ENCODE peak calls at places on chromosome 18, in seven cellular contexts. One of them, this sample, is unnamed.

GRCh38 chr18:70490008-70490933 is 201.4 kb downstream of the SOCS6 start:
- DNase-seq in psoas muscle: no peak
- DNase-seq in lower leg skin: peak; percentile 15
- DNase-seq in stimulated activated CD4-positive, alpha-beta T cell treated with anti-CD3 and anti-CD28 coated beads, TNF-alpha, amount 100 ng/mL, for 48 hours: no peak
- DNase-seq in pancreas: no peak
- DNase-seq in mesenteric fat pad: no peak
- DNase-seq in astrocyte: peak; percentile 8
- DNase-seq in this sample: no peak

GRCh38 chr18:46759885-46760284 is 3.0 kb upstream of the ST8SIA5 start:
- DNase-seq in pancreas: no peak
- DNase-seq in astrocyte: no peak
- DNase-seq in psoas muscle: no peak
- DNase-seq in lower leg skin: no peak
- DNase-seq in stimulated activated CD4-positive, alpha-beta T cell treated with anti-CD3 and anti-CD28 coated beads, TNF-alpha, amount 100 ng/mL, for 48 hours: no peak
- DNase-seq in mesenteric fat pad: no peak
- DNase-seq in this sample: no peak

GRCh38 chr18:24972577-24972976 is 379.4 kb downstream of the ZNF521 start:
- DNase-seq in mesenteric fat pad: no peak
- DNase-seq in lower leg skin: no peak
- DNase-seq in pancreas: no peak
- DNase-seq in stimulated activated CD4-positive, alpha-beta T cell treated with anti-CD3 and anti-CD28 coated beads, TNF-alpha, amount 100 ng/mL, for 48 hours: no peak
- DNase-seq in psoas muscle: no peak
- DNase-seq in astrocyte: no peak
- DNase-seq in this sample: no peak

GRCh38 chr18:23967321-23968089 is 47.0 kb upstream of the TTC39C start:
- DNase-seq in astrocyte: no peak
- DNase-seq in mesenteric fat pad: no peak
- DNase-seq in stimulated activated CD4-positive, alpha-beta T cell treated with anti-CD3 and anti-CD28 coated beads, TNF-alpha, amount 100 ng/mL, for 48 hours: no peak
- DNase-seq in psoas muscle: no peak
- DNase-seq in pancreas: no peak
- DNase-seq in lower leg skin: no peak
- DNase-seq in this sample: no peak

GRCh38 chr18:58453167-58453804 is 175.6 kb downstream of the ALPK2 start:
- DNase-seq in psoas muscle: no peak
- DNase-seq in astrocyte: no peak
- DNase-seq in stimulated activated CD4-positive, alpha-beta T cell treated with anti-CD3 and anti-CD28 coated beads, TNF-alpha, amount 100 ng/mL, for 48 hours: no peak
- DNase-seq in pancreas: no peak
- DNase-seq in mesenteric fat pad: no peak
- DNase-seq in lower leg skin: no peak
- DNase-seq in this sample: no peak

GRCh38 chr18:27483266-27483665 is 298.2 kb upstream of the CHST9 start:
- DNase-seq in stimulated activated CD4-positive, alpha-beta T cell treated with anti-CD3 and anti-CD28 coated beads, TNF-alpha, amount 100 ng/mL, for 48 hours: no peak
- DNase-seq in psoas muscle: no peak
- DNase-seq in astrocyte: no peak
- DNase-seq in pancreas: no peak
- DNase-seq in lower leg skin: no peak
- DNase-seq in mesenteric fat pad: no peak
- DNase-seq in this sample: no peak

GRCh38 chr18:25349926-25350560 is 1.9 kb downstream of the ZNF521 start:
- DNase-seq in mesenteric fat pad: no peak
- DNase-seq in lower leg skin: peak; percentile 19
- DNase-seq in pancreas: peak; percentile 63
- DNase-seq in psoas muscle: peak; percentile 42
- DNase-seq in astrocyte: no peak
- DNase-seq in stimulated activated CD4-positive, alpha-beta T cell treated with anti-CD3 and anti-CD28 coated beads, TNF-alpha, amount 100 ng/mL, for 48 hours: no peak
- DNase-seq in this sample: no peak

GRCh38 chr18:76426738-76427305 is 68.2 kb downstream of the ZNF516 start:
- DNase-seq in mesenteric fat pad: no peak
- DNase-seq in psoas muscle: no peak
- DNase-seq in astrocyte: no peak
- DNase-seq in stimulated activated CD4-positive, alpha-beta T cell treated with anti-CD3 and anti-CD28 coated beads, TNF-alpha, amount 100 ng/mL, for 48 hours: no peak
- DNase-seq in pancreas: no peak
- DNase-seq in lower leg skin: no peak
- DNase-seq in this sample: no peak

GRCh38 chr18:6150481-6150880 is 255.2 kb upstream of the TMEM200C start:
- DNase-seq in lower leg skin: no peak
- DNase-seq in mesenteric fat pad: no peak
- DNase-seq in pancreas: no peak
- DNase-seq in astrocyte: no peak
- DNase-seq in psoas muscle: no peak
- DNase-seq in stimulated activated CD4-positive, alpha-beta T cell treated with anti-CD3 and anti-CD28 coated beads, TNF-alpha, amount 100 ng/mL, for 48 hours: no peak
- DNase-seq in this sample: no peak

GRCh38 chr18:58721586-58722160 is 50.4 kb downstream of the MALT1 start:
- DNase-seq in psoas muscle: peak; percentile 23
- DNase-seq in stimulated activated CD4-positive, alpha-beta T cell treated with anti-CD3 and anti-CD28 coated beads, TNF-alpha, amount 100 ng/mL, for 48 hours: no peak
- DNase-seq in lower leg skin: no peak
- DNase-seq in pancreas: no peak
- DNase-seq in mesenteric fat pad: no peak
- DNase-seq in astrocyte: peak; percentile 17
- DNase-seq in this sample: no peak

GRCh38 chr18:48199399-48199798 is 209.8 kb downstream of the ZBTB7C start:
- DNase-seq in lower leg skin: no peak
- DNase-seq in astrocyte: no peak
- DNase-seq in mesenteric fat pad: no peak
- DNase-seq in psoas muscle: no peak
- DNase-seq in pancreas: no peak
- DNase-seq in stimulated activated CD4-positive, alpha-beta T cell treated with anti-CD3 and anti-CD28 coated beads, TNF-alpha, amount 100 ng/mL, for 48 hours: no peak
- DNase-seq in this sample: no peak

GRCh38 chr18:49006641-49007136 is 55.9 kb upstream of the SMAD7 start:
- DNase-seq in stimulated activated CD4-positive, alpha-beta T cell treated with anti-CD3 and anti-CD28 coated beads, TNF-alpha, amount 100 ng/mL, for 48 hours: no peak
- DNase-seq in lower leg skin: no peak
- DNase-seq in mesenteric fat pad: no peak
- DNase-seq in astrocyte: peak; percentile 53
- DNase-seq in psoas muscle: no peak
- DNase-seq in pancreas: no peak
- DNase-seq in this sample: no peak

GRCh38 chr18:23106575-23106974 is 28.7 kb upstream of the CABLES1 start:
- DNase-seq in astrocyte: peak; percentile 93
- DNase-seq in psoas muscle: no peak
- DNase-seq in stimulated activated CD4-positive, alpha-beta T cell treated with anti-CD3 and anti-CD28 coated beads, TNF-alpha, amount 100 ng/mL, for 48 hours: no peak
- DNase-seq in mesenteric fat pad: peak; percentile 71
- DNase-seq in lower leg skin: no peak
- DNase-seq in pancreas: no peak
- DNase-seq in this sample: no peak

GRCh38 chr18:64409511-64409910 is 260.6 kb upstream of the LINC00305 start:
- DNase-seq in lower leg skin: no peak
- DNase-seq in pancreas: no peak
- DNase-seq in psoas muscle: no peak
- DNase-seq in mesenteric fat pad: no peak
- DNase-seq in astrocyte: no peak
- DNase-seq in stimulated activated CD4-positive, alpha-beta T cell treated with anti-CD3 and anti-CD28 coated beads, TNF-alpha, amount 100 ng/mL, for 48 hours: no peak
- DNase-seq in this sample: no peak

GRCh38 chr18:55163550-55163949 is 204.3 kb upstream of the CCDC68 start:
- DNase-seq in lower leg skin: no peak
- DNase-seq in psoas muscle: no peak
- DNase-seq in mesenteric fat pad: no peak
- DNase-seq in pancreas: no peak
- DNase-seq in astrocyte: no peak
- DNase-seq in stimulated activated CD4-positive, alpha-beta T cell treated with anti-CD3 and anti-CD28 coated beads, TNF-alpha, amount 100 ng/mL, for 48 hours: no peak
- DNase-seq in this sample: no peak

GRCh38 chr18:32775628-32776027 is 2.8 kb upstream of the KLHL14 start:
- DNase-seq in psoas muscle: no peak
- DNase-seq in mesenteric fat pad: no peak
- DNase-seq in stimulated activated CD4-positive, alpha-beta T cell treated with anti-CD3 and anti-CD28 coated beads, TNF-alpha, amount 100 ng/mL, for 48 hours: no peak
- DNase-seq in lower leg skin: no peak
- DNase-seq in pancreas: no peak
- DNase-seq in astrocyte: no peak
- DNase-seq in this sample: no peak

GRCh38 chr18:40935423-40935822 is 1019.6 kb upstream of the PIK3C3 start:
- DNase-seq in psoas muscle: no peak
- DNase-seq in pancreas: no peak
- DNase-seq in lower leg skin: no peak
- DNase-seq in astrocyte: no peak
- DNase-seq in mesenteric fat pad: no peak
- DNase-seq in stimulated activated CD4-positive, alpha-beta T cell treated with anti-CD3 and anti-CD28 coated beads, TNF-alpha, amount 100 ng/mL, for 48 hours: no peak
- DNase-seq in this sample: no peak

GRCh38 chr18:63161728-63162195 is 157.8 kb downstream of the BCL2 start:
- DNase-seq in astrocyte: peak; percentile 93
- DNase-seq in stimulated activated CD4-positive, alpha-beta T cell treated with anti-CD3 and anti-CD28 coated beads, TNF-alpha, amount 100 ng/mL, for 48 hours: peak; percentile 77
- DNase-seq in psoas muscle: peak; percentile 50
- DNase-seq in mesenteric fat pad: no peak
- DNase-seq in lower leg skin: peak; percentile 90
- DNase-seq in pancreas: no peak
- DNase-seq in this sample: peak; percentile 70

GRCh38 chr18:58242978-58243377 is 199.0 kb downstream of the NEDD4L start:
- DNase-seq in lower leg skin: no peak
- DNase-seq in astrocyte: no peak
- DNase-seq in mesenteric fat pad: no peak
- DNase-seq in pancreas: no peak
- DNase-seq in stimulated activated CD4-positive, alpha-beta T cell treated with anti-CD3 and anti-CD28 coated beads, TNF-alpha, amount 100 ng/mL, for 48 hours: no peak
- DNase-seq in psoas muscle: no peak
- DNase-seq in this sample: no peak

GRCh38 chr18:42689310-42689709 is 426.2 kb downstream of the RIT2 start:
- DNase-seq in stimulated activated CD4-positive, alpha-beta T cell treated with anti-CD3 and anti-CD28 coated beads, TNF-alpha, amount 100 ng/mL, for 48 hours: no peak
- DNase-seq in psoas muscle: no peak
- DNase-seq in astrocyte: no peak
- DNase-seq in mesenteric fat pad: no peak
- DNase-seq in pancreas: no peak
- DNase-seq in lower leg skin: no peak
- DNase-seq in this sample: no peak

GRCh38 chr18:7152485-7152884 is 34.9 kb upstream of the LAMA1 start:
- DNase-seq in stimulated activated CD4-positive, alpha-beta T cell treated with anti-CD3 and anti-CD28 coated beads, TNF-alpha, amount 100 ng/mL, for 48 hours: no peak
- DNase-seq in lower leg skin: no peak
- DNase-seq in astrocyte: peak; percentile 7
- DNase-seq in psoas muscle: no peak
- DNase-seq in mesenteric fat pad: no peak
- DNase-seq in pancreas: no peak
- DNase-seq in this sample: no peak

GRCh38 chr18:37769846-37770245 is 204.2 kb upstream of the CELF4 start:
- DNase-seq in mesenteric fat pad: no peak
- DNase-seq in lower leg skin: no peak
- DNase-seq in astrocyte: no peak
- DNase-seq in psoas muscle: no peak
- DNase-seq in stimulated activated CD4-positive, alpha-beta T cell treated with anti-CD3 and anti-CD28 coated beads, TNF-alpha, amount 100 ng/mL, for 48 hours: no peak
- DNase-seq in pancreas: no peak
- DNase-seq in this sample: no peak

GRCh38 chr18:44852818-44853217 is 172.1 kb downstream of the SETBP1 start:
- DNase-seq in mesenteric fat pad: no peak
- DNase-seq in astrocyte: no peak
- DNase-seq in stimulated activated CD4-positive, alpha-beta T cell treated with anti-CD3 and anti-CD28 coated beads, TNF-alpha, amount 100 ng/mL, for 48 hours: no peak
- DNase-seq in psoas muscle: no peak
- DNase-seq in pancreas: no peak
- DNase-seq in lower leg skin: no peak
- DNase-seq in this sample: no peak

GRCh38 chr18:10524507-10525425 is 1.1 kb upstream of the NAPG start:
- DNase-seq in stimulated activated CD4-positive, alpha-beta T cell treated with anti-CD3 and anti-CD28 coated beads, TNF-alpha, amount 100 ng/mL, for 48 hours: no peak
- DNase-seq in lower leg skin: no peak
- DNase-seq in pancreas: no peak
- DNase-seq in astrocyte: peak; percentile 79
- DNase-seq in mesenteric fat pad: no peak
- DNase-seq in psoas muscle: no peak
- DNase-seq in this sample: no peak

GRCh38 chr18:7559709-7560319 is 7.3 kb upstream of the PTPRM start:
- DNase-seq in astrocyte: no peak
- DNase-seq in mesenteric fat pad: no peak
- DNase-seq in stimulated activated CD4-positive, alpha-beta T cell treated with anti-CD3 and anti-CD28 coated beads, TNF-alpha, amount 100 ng/mL, for 48 hours: no peak
- DNase-seq in pancreas: no peak
- DNase-seq in lower leg skin: no peak
- DNase-seq in psoas muscle: no peak
- DNase-seq in this sample: no peak

GRCh38 chr18:23888880-23889279 is 125.7 kb upstream of the TTC39C start:
- DNase-seq in mesenteric fat pad: no peak
- DNase-seq in stimulated activated CD4-positive, alpha-beta T cell treated with anti-CD3 and anti-CD28 coated beads, TNF-alpha, amount 100 ng/mL, for 48 hours: no peak
- DNase-seq in pancreas: no peak
- DNase-seq in astrocyte: no peak
- DNase-seq in psoas muscle: no peak
- DNase-seq in lower leg skin: no peak
- DNase-seq in this sample: no peak